ENCODE peak calls at places on chromosomes 1 and 21, in eight cellular contexts. One of them, this sample, is unnamed.
A peak's percentile ranks its signal among the peaks of the same experiment; 100 is the strongest.

GRCh38 chr1:222087207-222087920 is 345.5 kb upstream of the DUSP10 start:
- DNase-seq in CD8-positive, alpha-beta T cell: no peak
- DNase-seq in H9: no peak
- DNase-seq in IMR-90: no peak
- DNase-seq in body of pancreas: no peak
- DNase-seq in CD8-positive, alpha-beta memory T cell: no peak
- DNase-seq in trophoblast cell: no peak
- DNase-seq in cardiac muscle cell: no peak
- DNase-seq in this sample: no peak

GRCh38 chr1:97832490-97832889 is 88.3 kb downstream of the DPYD start:
- DNase-seq in CD8-positive, alpha-beta T cell: no peak
- DNase-seq in H9: no peak
- DNase-seq in IMR-90: no peak
- DNase-seq in body of pancreas: no peak
- DNase-seq in CD8-positive, alpha-beta memory T cell: no peak
- DNase-seq in trophoblast cell: no peak
- DNase-seq in cardiac muscle cell: peak; percentile 72
- DNase-seq in this sample: no peak

GRCh38 chr1:12508849-12509248 is 109.2 kb downstream of the DHRS3 start:
- DNase-seq in CD8-positive, alpha-beta T cell: no peak
- DNase-seq in H9: no peak
- DNase-seq in IMR-90: no peak
- DNase-seq in body of pancreas: no peak
- DNase-seq in CD8-positive, alpha-beta memory T cell: no peak
- DNase-seq in trophoblast cell: no peak
- DNase-seq in cardiac muscle cell: no peak
- DNase-seq in this sample: no peak

GRCh38 chr1:42686418-42686817 is 4.2 kb downstream of the YBX1 start:
- DNase-seq in CD8-positive, alpha-beta T cell: no peak
- DNase-seq in H9: no peak
- DNase-seq in IMR-90: no peak
- DNase-seq in body of pancreas: no peak
- DNase-seq in CD8-positive, alpha-beta memory T cell: no peak
- DNase-seq in trophoblast cell: no peak
- DNase-seq in cardiac muscle cell: no peak
- DNase-seq in this sample: no peak

GRCh38 chr21:25506268-25506667 is 101.0 kb downstream of the MRPL39 start:
- DNase-seq in CD8-positive, alpha-beta T cell: no peak
- DNase-seq in H9: no peak
- DNase-seq in IMR-90: no peak
- DNase-seq in body of pancreas: no peak
- DNase-seq in CD8-positive, alpha-beta memory T cell: no peak
- DNase-seq in trophoblast cell: no peak
- DNase-seq in cardiac muscle cell: no peak
- DNase-seq in this sample: no peak

GRCh38 chr1:162016616-162017015 is 7.1 kb downstream of the OLFML2B start:
- DNase-seq in CD8-positive, alpha-beta T cell: no peak
- DNase-seq in H9: no peak
- DNase-seq in IMR-90: no peak
- DNase-seq in body of pancreas: no peak
- DNase-seq in CD8-positive, alpha-beta memory T cell: no peak
- DNase-seq in trophoblast cell: no peak
- DNase-seq in cardiac muscle cell: no peak
- DNase-seq in this sample: no peak

GRCh38 chr1:73463848-73464247 is 734.1 kb downstream of the LRRIQ3 start:
- DNase-seq in CD8-positive, alpha-beta T cell: no peak
- DNase-seq in H9: no peak
- DNase-seq in IMR-90: no peak
- DNase-seq in body of pancreas: no peak
- DNase-seq in CD8-positive, alpha-beta memory T cell: no peak
- DNase-seq in trophoblast cell: no peak
- DNase-seq in cardiac muscle cell: no peak
- DNase-seq in this sample: no peak

GRCh38 chr1:154845879-154846278 is 24.2 kb downstream of the KCNN3 start:
- DNase-seq in CD8-positive, alpha-beta T cell: no peak
- DNase-seq in H9: no peak
- DNase-seq in IMR-90: no peak
- DNase-seq in body of pancreas: no peak
- DNase-seq in CD8-positive, alpha-beta memory T cell: no peak
- DNase-seq in trophoblast cell: no peak
- DNase-seq in cardiac muscle cell: no peak
- DNase-seq in this sample: no peak

GRCh38 chr1:12481928-12482327 is 136.1 kb downstream of the DHRS3 start:
- DNase-seq in CD8-positive, alpha-beta T cell: no peak
- DNase-seq in H9: no peak
- DNase-seq in IMR-90: no peak
- DNase-seq in body of pancreas: no peak
- DNase-seq in CD8-positive, alpha-beta memory T cell: no peak
- DNase-seq in trophoblast cell: no peak
- DNase-seq in cardiac muscle cell: no peak
- DNase-seq in this sample: no peak

GRCh38 chr1:116856312-116856711 is 53.4 kb upstream of the PTGFRN start:
- DNase-seq in CD8-positive, alpha-beta T cell: no peak
- DNase-seq in H9: no peak
- DNase-seq in IMR-90: no peak
- DNase-seq in body of pancreas: no peak
- DNase-seq in CD8-positive, alpha-beta memory T cell: no peak
- DNase-seq in trophoblast cell: no peak
- DNase-seq in cardiac muscle cell: no peak
- DNase-seq in this sample: no peak

GRCh38 chr1:29876902-29877301 is 640.6 kb downstream of the PTPRU start:
- DNase-seq in CD8-positive, alpha-beta T cell: no peak
- DNase-seq in H9: peak; percentile 63
- DNase-seq in IMR-90: no peak
- DNase-seq in body of pancreas: no peak
- DNase-seq in CD8-positive, alpha-beta memory T cell: no peak
- DNase-seq in trophoblast cell: no peak
- DNase-seq in cardiac muscle cell: no peak
- DNase-seq in this sample: no peak

GRCh38 chr1:170594227-170594626 is 62.3 kb downstream of the GORAB start:
- DNase-seq in CD8-positive, alpha-beta T cell: no peak
- DNase-seq in H9: no peak
- DNase-seq in IMR-90: no peak
- DNase-seq in body of pancreas: no peak
- DNase-seq in CD8-positive, alpha-beta memory T cell: no peak
- DNase-seq in trophoblast cell: no peak
- DNase-seq in cardiac muscle cell: no peak
- DNase-seq in this sample: no peak

GRCh38 chr1:78061825-78062523 is 16.2 kb downstream of the GIPC2 start:
- DNase-seq in CD8-positive, alpha-beta T cell: no peak
- DNase-seq in H9: no peak
- DNase-seq in IMR-90: peak; percentile 94
- DNase-seq in body of pancreas: no peak
- DNase-seq in CD8-positive, alpha-beta memory T cell: no peak
- DNase-seq in trophoblast cell: no peak
- DNase-seq in cardiac muscle cell: peak; percentile 17
- DNase-seq in this sample: no peak

GRCh38 chr1:37472281-37472680 is 2.1 kb upstream of the ZC3H12A start:
- DNase-seq in CD8-positive, alpha-beta T cell: no peak
- DNase-seq in H9: no peak
- DNase-seq in IMR-90: no peak
- DNase-seq in body of pancreas: no peak
- DNase-seq in CD8-positive, alpha-beta memory T cell: no peak
- DNase-seq in trophoblast cell: no peak
- DNase-seq in cardiac muscle cell: no peak
- DNase-seq in this sample: no peak

GRCh38 chr1:113096493-113096892 is 23.5 kb downstream of the LRIG2 start:
- DNase-seq in CD8-positive, alpha-beta T cell: no peak
- DNase-seq in H9: no peak
- DNase-seq in IMR-90: no peak
- DNase-seq in body of pancreas: no peak
- DNase-seq in CD8-positive, alpha-beta memory T cell: no peak
- DNase-seq in trophoblast cell: no peak
- DNase-seq in cardiac muscle cell: no peak
- DNase-seq in this sample: no peak

GRCh38 chr21:35366348-35367085 is 317.4 kb upstream of the RUNX1 start:
- DNase-seq in CD8-positive, alpha-beta T cell: no peak
- DNase-seq in H9: no peak
- DNase-seq in IMR-90: peak; percentile 54
- DNase-seq in body of pancreas: peak; percentile 48
- DNase-seq in CD8-positive, alpha-beta memory T cell: no peak
- DNase-seq in trophoblast cell: no peak
- DNase-seq in cardiac muscle cell: peak; percentile 96
- DNase-seq in this sample: no peak

GRCh38 chr21:46486481-46487000 is 27.9 kb downstream of the DIP2A start:
- DNase-seq in CD8-positive, alpha-beta T cell: no peak
- DNase-seq in H9: no peak
- DNase-seq in IMR-90: peak; percentile 51
- DNase-seq in body of pancreas: no peak
- DNase-seq in CD8-positive, alpha-beta memory T cell: no peak
- DNase-seq in trophoblast cell: no peak
- DNase-seq in cardiac muscle cell: no peak
- DNase-seq in this sample: no peak

GRCh38 chr1:187032982-187033705 is 204.4 kb downstream of the PLA2G4A start:
- DNase-seq in CD8-positive, alpha-beta T cell: no peak
- DNase-seq in H9: no peak
- DNase-seq in IMR-90: no peak
- DNase-seq in body of pancreas: no peak
- DNase-seq in CD8-positive, alpha-beta memory T cell: no peak
- DNase-seq in trophoblast cell: no peak
- DNase-seq in cardiac muscle cell: peak; percentile 48
- DNase-seq in this sample: no peak

GRCh38 chr1:248862695-248863010 is 3.8 kb upstream of the ZNF692 start:
- DNase-seq in CD8-positive, alpha-beta T cell: no peak
- DNase-seq in H9: no peak
- DNase-seq in IMR-90: no peak
- DNase-seq in body of pancreas: no peak
- DNase-seq in CD8-positive, alpha-beta memory T cell: no peak
- DNase-seq in trophoblast cell: no peak
- DNase-seq in cardiac muscle cell: no peak
- DNase-seq in this sample: no peak

GRCh38 chr1:151944110-151944858 is 35.0 kb upstream of the THEM4 start:
- DNase-seq in CD8-positive, alpha-beta T cell: no peak
- DNase-seq in H9: no peak
- DNase-seq in IMR-90: no peak
- DNase-seq in body of pancreas: peak; percentile 36
- DNase-seq in CD8-positive, alpha-beta memory T cell: no peak
- DNase-seq in trophoblast cell: peak; percentile 59
- DNase-seq in cardiac muscle cell: peak; percentile 14
- DNase-seq in this sample: no peak

GRCh38 chr1:186154651-186155050 is 220.4 kb downstream of the TPR start:
- DNase-seq in CD8-positive, alpha-beta T cell: no peak
- DNase-seq in H9: no peak
- DNase-seq in IMR-90: no peak
- DNase-seq in body of pancreas: no peak
- DNase-seq in CD8-positive, alpha-beta memory T cell: no peak
- DNase-seq in trophoblast cell: peak; percentile 4
- DNase-seq in cardiac muscle cell: no peak
- DNase-seq in this sample: no peak

DNA sequence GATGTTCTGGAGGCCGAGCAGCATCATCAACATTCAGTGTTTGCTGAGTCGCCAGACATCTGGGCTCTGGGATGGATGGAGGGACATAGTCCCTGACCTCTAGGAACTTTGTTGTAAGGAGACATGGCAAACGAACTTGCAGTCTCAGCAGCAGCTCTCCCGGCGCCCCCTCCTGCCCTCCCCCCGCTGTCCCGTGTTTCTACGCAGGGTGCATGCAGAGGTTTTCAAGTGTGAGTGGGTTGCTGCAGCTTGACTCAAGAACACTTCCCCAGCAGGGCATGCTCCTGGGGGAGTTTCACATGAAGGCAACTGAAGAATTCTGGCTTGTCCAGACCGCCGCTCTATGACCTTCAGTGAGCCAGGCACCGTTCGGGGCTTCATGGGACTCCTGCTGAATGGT is 121.9 kb downstream of the CAMTA1 start:
- DNase-seq in CD8-positive, alpha-beta T cell: no peak
- DNase-seq in H9: peak; percentile 25
- DNase-seq in IMR-90: no peak
- DNase-seq in body of pancreas: no peak
- DNase-seq in CD8-positive, alpha-beta memory T cell: no peak
- DNase-seq in trophoblast cell: no peak
- DNase-seq in cardiac muscle cell: no peak
- DNase-seq in this sample: no peak
- H3K27me3 ChIP-seq in CD8-positive, alpha-beta T cell: no peaks in the 10 kb centered on the region
- H3K27me3 ChIP-seq in H9: no peaks in the 10 kb centered on the region
- H3K27me3 ChIP-seq in IMR-90: peaks cover 1% of the 10 kb centered on the region
- H3K27me3 ChIP-seq in body of pancreas: no peaks in the 10 kb centered on the region
- H3K27me3 ChIP-seq in CD8-positive, alpha-beta memory T cell: no peaks in the 10 kb centered on the region
- H3K27me3 ChIP-seq in trophoblast cell: no peaks in the 10 kb centered on the region
- H3K27me3 ChIP-seq in cardiac muscle cell: no peaks in the 10 kb centered on the region
- H3K27me3 ChIP-seq in this sample: no peaks in the 10 kb centered on the region

GRCh38 chr1:22949807-22950462 is 22.7 kb downstream of the LACTBL1 start:
- DNase-seq in CD8-positive, alpha-beta T cell: no peak
- DNase-seq in H9: no peak
- DNase-seq in IMR-90: peak; percentile 8
- DNase-seq in body of pancreas: no peak
- DNase-seq in CD8-positive, alpha-beta memory T cell: no peak
- DNase-seq in trophoblast cell: no peak
- DNase-seq in cardiac muscle cell: no peak
- DNase-seq in this sample: no peak
- H3K27me3 ChIP-seq in CD8-positive, alpha-beta T cell: peaks cover 4% of the 10 kb centered on the region
- H3K27me3 ChIP-seq in H9: no peaks in the 10 kb centered on the region
- H3K27me3 ChIP-seq in IMR-90: peaks cover 51% of the 10 kb centered on the region
- H3K27me3 ChIP-seq in body of pancreas: no peaks in the 10 kb centered on the region
- H3K27me3 ChIP-seq in CD8-positive, alpha-beta memory T cell: no peaks in the 10 kb centered on the region
- H3K27me3 ChIP-seq in trophoblast cell: peaks cover 13% of the 10 kb centered on the region
- H3K27me3 ChIP-seq in cardiac muscle cell: peaks cover 26% of the 10 kb centered on the region
- H3K27me3 ChIP-seq in this sample: peaks cover 15% of the 10 kb centered on the region

GRCh38 chr1:164296172-164296571 is 262.8 kb upstream of the PBX1 start:
- DNase-seq in CD8-positive, alpha-beta T cell: no peak
- DNase-seq in H9: no peak
- DNase-seq in IMR-90: no peak
- DNase-seq in body of pancreas: no peak
- DNase-seq in CD8-positive, alpha-beta memory T cell: no peak
- DNase-seq in trophoblast cell: no peak
- DNase-seq in cardiac muscle cell: no peak
- DNase-seq in this sample: no peak
- H3K27me3 ChIP-seq in CD8-positive, alpha-beta T cell: no peaks in the 10 kb centered on the region
- H3K27me3 ChIP-seq in H9: peaks cover 17% of the 10 kb centered on the region
- H3K27me3 ChIP-seq in IMR-90: no peaks in the 10 kb centered on the region
- H3K27me3 ChIP-seq in body of pancreas: no peaks in the 10 kb centered on the region
- H3K27me3 ChIP-seq in CD8-positive, alpha-beta memory T cell: no peaks in the 10 kb centered on the region
- H3K27me3 ChIP-seq in trophoblast cell: no peaks in the 10 kb centered on the region
- H3K27me3 ChIP-seq in cardiac muscle cell: no peaks in the 10 kb centered on the region
- H3K27me3 ChIP-seq in this sample: no peaks in the 10 kb centered on the region

DNA sequence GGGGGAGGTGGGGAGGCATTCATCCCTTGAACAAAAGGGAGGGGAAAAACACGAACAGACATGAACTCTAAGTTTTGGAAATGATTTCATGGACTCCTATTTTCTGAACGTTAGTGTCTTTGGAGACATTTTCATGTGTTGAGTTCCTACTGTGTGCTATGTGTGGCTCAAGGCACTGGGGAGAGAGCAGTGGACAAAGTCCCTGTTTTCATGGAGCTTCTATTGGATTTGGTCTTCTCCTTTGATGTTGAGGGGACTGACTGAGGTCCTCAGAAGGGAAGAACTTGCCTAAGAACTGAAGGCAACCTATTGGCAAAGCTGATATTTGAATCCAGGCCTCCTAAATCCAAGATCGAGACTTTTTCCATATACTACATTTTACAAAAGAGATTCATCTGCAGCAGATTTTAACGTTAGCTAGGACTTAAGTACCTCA is 30.4 kb downstream of the JUN start:
- DNase-seq in CD8-positive, alpha-beta T cell: no peak
- DNase-seq in H9: no peak
- DNase-seq in IMR-90: no peak
- DNase-seq in body of pancreas: no peak
- DNase-seq in CD8-positive, alpha-beta memory T cell: no peak
- DNase-seq in trophoblast cell: no peak
- DNase-seq in cardiac muscle cell: no peak
- DNase-seq in this sample: no peak
- H3K27me3 ChIP-seq in CD8-positive, alpha-beta T cell: no peaks in the 10 kb centered on the region
- H3K27me3 ChIP-seq in H9: no peaks in the 10 kb centered on the region
- H3K27me3 ChIP-seq in IMR-90: no peaks in the 10 kb centered on the region
- H3K27me3 ChIP-seq in body of pancreas: no peaks in the 10 kb centered on the region
- H3K27me3 ChIP-seq in CD8-positive, alpha-beta memory T cell: no peaks in the 10 kb centered on the region
- H3K27me3 ChIP-seq in trophoblast cell: no peaks in the 10 kb centered on the region
- H3K27me3 ChIP-seq in cardiac muscle cell: no peaks in the 10 kb centered on the region
- H3K27me3 ChIP-seq in this sample: no peaks in the 10 kb centered on the region

GRCh38 chr1:147077936-147078605 is 94.2 kb downstream of the PRKAB2 start:
- DNase-seq in CD8-positive, alpha-beta T cell: no peak
- DNase-seq in H9: no peak
- DNase-seq in IMR-90: no peak
- DNase-seq in body of pancreas: no peak
- DNase-seq in CD8-positive, alpha-beta memory T cell: no peak
- DNase-seq in trophoblast cell: no peak
- DNase-seq in cardiac muscle cell: no peak
- DNase-seq in this sample: no peak
- H3K27me3 ChIP-seq in CD8-positive, alpha-beta T cell: peaks cover 22% of the 10 kb centered on the region
- H3K27me3 ChIP-seq in H9: peaks cover 73% of the 10 kb centered on the region
- H3K27me3 ChIP-seq in IMR-90: peaks cover 57% of the 10 kb centered on the region
- H3K27me3 ChIP-seq in body of pancreas: peaks cover 37% of the 10 kb centered on the region
- H3K27me3 ChIP-seq in CD8-positive, alpha-beta memory T cell: peaks cover 38% of the 10 kb centered on the region
- H3K27me3 ChIP-seq in trophoblast cell: peaks cover 64% of the 10 kb centered on the region
- H3K27me3 ChIP-seq in cardiac muscle cell: peaks cover 100% of the 10 kb centered on the region
- H3K27me3 ChIP-seq in this sample: peaks cover 20% of the 10 kb centered on the region